ENCODE peak calls at places on chromosomes 12 and 14, in ten cellular contexts. Z is dorsolateral prefrontal cortex, C is cardiac fibroblast, K is kidney, G is foreskin fibroblast, O is stomach, T is lower leg skin, Q is heart left ventricle, Y is IMR-90, D is esophagus squamous epithelium. P is an unnamed sample.

GRCh38 chr12:62260733-62261683 is 804 bp downstream of the USP15 start:
- DNase-seq in O (peak), D (peak), C (peak), Z (peak), Y (peak), K (no peak), T (peak), G (peak), Q (peak), P (no peak)

GRCh38 chr14:55847766-55848165 is 267.8 kb downstream of the KTN1 start:
- DNase-seq in Z (no peak), D (no peak), Y (peak), G (peak), K (no peak), T (no peak), O (no peak), Q (no peak), C (peak), P (peak)

GRCh38 chr14:73723799-73724621 is 9.8 kb upstream of the PNMA1 start:
- DNase-seq in T (peak), O (peak), Y (peak), Z (no peak), K (peak), G (peak), Q (peak), D (no peak), C (peak), P (peak)

GRCh38 chr14:80942158-80942738 is 710 bp upstream of the CEP128 start:
- DNase-seq in Z (no peak), O (no peak), K (no peak), Q (no peak), C (no peak), Y (no peak), G (no peak), D (no peak), T (no peak), P (no peak)

GRCh38 chr14:80776657-80777056 is 164.9 kb downstream of the CEP128 start:
- DNase-seq in Q (no peak), C (no peak), T (no peak), K (no peak), Z (no peak), G (no peak), D (no peak), O (no peak), Y (no peak), P (no peak)

GRCh38 chr12:104667139-104667538 is 210.4 kb downstream of the CHST11 start:
- DNase-seq in Y (peak), Z (no peak), C (peak), K (no peak), G (peak), D (no peak), O (no peak), T (peak), Q (no peak), P (no peak)

GRCh38 chr14:92456215-92457017 is 57.2 kb upstream of the RIN3 start:
- DNase-seq in G (peak), Y (peak), C (peak), K (no peak), Q (peak), T (no peak), Z (peak), D (no peak), O (peak), P (peak)

GRCh38 chr12:78143717-78144116 is 313.0 kb downstream of the NAV3 start:
- DNase-seq in T (no peak), Q (no peak), K (no peak), D (no peak), C (no peak), Y (no peak), Z (no peak), O (no peak), G (no peak), P (no peak)

GRCh38 chr12:97464241-97465011 is 1.8 kb downstream of the RMST start:
- DNase-seq in C (no peak), Q (no peak), D (no peak), O (no peak), Y (no peak), G (no peak), T (no peak), K (no peak), Z (no peak), P (no peak)

GRCh38 chr12:115870527-115870926 is 407.0 kb downstream of the MED13L start:
- DNase-seq in D (no peak), Z (no peak), T (no peak), C (no peak), Y (no peak), Q (no peak), O (no peak), K (no peak), G (no peak), P (no peak)

GRCh38 chr12:93441111-93441616 is 583 bp downstream of the UBE2N start:
- DNase-seq in Y (peak), Q (peak), T (no peak), Z (peak), K (peak), G (peak), D (no peak), C (no peak), O (peak), P (no peak)

GRCh38 chr14:63717704-63718103 is 10.2 kb downstream of the SGPP1 start:
- DNase-seq in G (peak), K (no peak), C (peak), D (no peak), T (no peak), Y (peak), Z (no peak), O (no peak), Q (no peak), P (no peak)

GRCh38 chr12:109763201-109763841 is 49.7 kb downstream of the FAM222A start:
- DNase-seq in Z (no peak), Y (peak), Q (peak), O (peak), C (peak), T (no peak), G (peak), K (peak), D (no peak), P (no peak)

GRCh38 chr12:128012110-128012509 is 254.9 kb upstream of the TMEM132C start:
- DNase-seq in Y (no peak), Q (no peak), C (no peak), G (no peak), T (no peak), K (no peak), D (no peak), O (no peak), Z (no peak), P (no peak)

GRCh38 chr12:52713960-52714886 is 10.9 kb upstream of the KRT77 start:
- DNase-seq in Z (no peak), O (no peak), Y (no peak), Q (no peak), G (no peak), C (no peak), D (no peak), K (peak), T (no peak), P (no peak)

GRCh38 chr12:55467836-55468235 is 2.1 kb downstream of the OR6C70 start:
- DNase-seq in O (no peak), G (no peak), Z (no peak), D (no peak), C (no peak), K (no peak), Y (no peak), Q (no peak), T (no peak), P (no peak)

GRCh38 chr14:91249841-91250616 is 5.5 kb upstream of the GPR68 start:
- DNase-seq in O (no peak), Y (no peak), Z (peak), Q (no peak), G (no peak), D (no peak), C (no peak), T (no peak), K (no peak), P (no peak)
- TF ChIP-seq CTCF in O (no peak), Y (no peak), Z (no peak), Q (no peak), G (no peak), D (no peak), C (no peak), T (no peak), K (no peak), P (no peak)

GRCh38 chr12:120019197-120019596 is 30.2 kb downstream of the BICDL1 start:
- DNase-seq in T (no peak), Z (no peak), O (no peak), Q (no peak), D (no peak), Y (no peak), C (no peak), G (no peak), K (no peak), P (no peak)

GRCh38 chr12:120024193-120024592 is 35.2 kb downstream of the BICDL1 start:
- DNase-seq in K (no peak), T (no peak), O (no peak), G (no peak), Y (no peak), C (no peak), Q (no peak), D (no peak), Z (no peak), P (no peak)

GRCh38 chr12:120015313-120015712 is 26.3 kb downstream of the BICDL1 start:
- DNase-seq in Y (no peak), Z (no peak), G (no peak), O (no peak), C (no peak), D (no peak), K (no peak), Q (no peak), T (no peak), P (no peak)

GRCh38 chr12:120025640-120026039 is 36.6 kb downstream of the BICDL1 start:
- DNase-seq in O (no peak), D (no peak), Z (no peak), C (no peak), Y (no peak), G (no peak), K (no peak), T (no peak), Q (no peak), P (no peak)

GRCh38 chr12:120019942-120020341 is 30.9 kb downstream of the BICDL1 start:
- DNase-seq in D (no peak), T (no peak), C (no peak), O (no peak), Y (no peak), Q (no peak), Z (no peak), K (no peak), G (no peak), P (no peak)
- H3K4me3 ChIP-seq in D (no peak), T (no peak), C (no peak), O (no peak), Y (no peak), Q (no peak), Z (no peak), K (no peak), G (no peak), P (no peak)

GRCh38 chr14:68139466-68140110 is 320.0 kb downstream of the RAD51B start:
- DNase-seq in D (no peak), Q (no peak), O (no peak), Y (no peak), C (no peak), Z (no peak), T (no peak), G (no peak), K (no peak), P (no peak)
- TF ChIP-seq CTCF in D (no peak), Q (no peak), O (no peak), Y (no peak), C (no peak), Z (no peak), T (no peak), G (no peak), K (no peak), P (no peak)

DNA sequence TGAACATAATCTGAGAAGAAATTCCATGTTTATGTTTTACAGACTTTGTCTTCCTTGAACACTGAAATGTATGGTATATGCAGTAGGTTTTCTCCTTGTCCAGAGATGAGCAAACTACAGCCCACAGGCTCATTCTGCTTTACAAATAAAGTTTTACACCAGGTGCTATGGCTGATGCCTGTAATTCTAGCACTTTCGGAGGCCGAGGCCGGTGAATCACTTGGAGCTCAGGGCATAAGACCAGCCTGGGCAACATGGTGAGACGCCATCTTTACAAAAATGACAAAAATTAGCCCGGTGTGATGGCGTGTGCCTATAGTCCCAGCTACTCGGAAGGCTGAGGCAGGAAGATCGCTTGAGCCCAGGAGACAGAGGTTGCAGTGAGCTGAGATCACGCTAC is 64.7 kb downstream of the LRP6 start:
- DNase-seq in Z (no peak), C (no peak), T (no peak), G (no peak), O (no peak), Q (no peak), D (no peak), Y (no peak), K (no peak), P (no peak)
- H3K4me3 ChIP-seq in Z (no peak), C (no peak), T (no peak), G (no peak), O (no peak), Q (no peak), D (no peak), Y (no peak), K (no peak), P (no peak)

GRCh38 chr14:61860294-61860918 is 98.2 kb downstream of the SNAPC1 start:
- DNase-seq in O (peak), G (peak), Y (peak), K (no peak), T (no peak), Z (no peak), C (peak), Q (no peak), D (no peak), P (no peak)
- TF ChIP-seq CTCF in O (peak), G (peak), Y (peak), K (peak), T (no peak), Z (peak), C (peak), Q (peak), D (peak), P (peak)

GRCh38 chr12:95335948-95336347 is 118.3 kb downstream of the VEZT start:
- DNase-seq in Y (peak), Q (no peak), C (no peak), Z (no peak), G (no peak), T (no peak), D (no peak), K (no peak), O (no peak), P (no peak)
- H3K4me3 ChIP-seq in Y (no peak), Q (peak), C (no peak), Z (no peak), G (peak), T (no peak), D (no peak), K (peak), O (no peak), P (no peak)

DNA sequence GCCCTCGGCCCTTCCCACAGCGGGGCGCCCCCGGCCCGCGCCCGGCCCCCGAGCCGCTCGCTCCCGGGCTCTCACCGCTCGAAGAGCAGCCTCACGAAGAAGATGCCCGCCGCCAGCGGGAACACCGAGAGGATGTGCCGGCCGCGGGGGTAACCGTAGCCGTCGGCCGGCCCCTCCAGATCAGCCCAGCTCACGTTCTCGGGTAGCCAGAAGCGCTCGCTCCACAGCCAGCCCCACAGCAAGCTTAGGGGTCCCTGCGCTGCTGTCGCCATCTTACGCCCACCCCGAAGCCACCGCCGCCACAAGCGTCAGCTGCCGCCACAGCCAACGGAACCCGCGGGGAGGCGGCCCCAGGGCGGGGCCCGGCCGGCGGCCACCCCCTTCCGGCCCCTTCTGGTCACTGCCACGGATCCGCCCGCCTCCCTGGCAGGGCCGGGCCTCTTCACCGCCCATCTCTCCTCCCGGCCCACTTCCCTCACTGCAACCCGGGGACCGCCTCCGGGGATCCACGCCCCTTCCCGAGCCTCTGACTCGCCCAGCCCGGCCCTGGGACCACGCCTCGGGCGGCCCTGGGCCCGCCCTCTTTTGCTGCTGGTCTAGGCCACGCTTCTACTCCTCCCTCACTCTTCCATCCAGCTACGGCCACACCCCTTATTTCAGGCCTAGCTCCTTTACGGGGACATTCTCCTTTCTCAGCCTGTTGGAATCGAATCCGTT is at the start of gene CERS5:
- DNase-seq in Z (peak), Q (peak), C (peak), K (peak), T (peak), O (peak), D (peak), G (peak), Y (peak), P (peak)
- TF ChIP-seq CTCF in Z (peak), Q (peak), C (no peak), K (peak), T (no peak), O (peak), D (peak), G (no peak), Y (no peak), P (no peak)

P was measured in LNCaP clone FGC.